ENCODE peak calls at places on chromosomes 4 and X, in four cellular contexts. B is GM12878, J is HepG2, Y is K562. L is an unnamed sample.

GRCh38 chrX:129736491-129736890 is 2.3 kb upstream of the XPNPEP2 start:
- DNase-seq in B (no peak), J (peak), Y (no peak), L (no peak)

GRCh38 chr4:110636677-110637407 is 14.0 kb upstream of the PITX2 start:
- DNase-seq in B (no peak), J (no peak), Y (no peak), L (peak)

GRCh38 chrX:39850209-39850608 is 247.5 kb downstream of the BCOR start:
- DNase-seq in B (no peak), J (no peak), Y (no peak), L (no peak)

GRCh38 chrX:80648023-80648422 is 161.7 kb downstream of the BRWD3 start:
- DNase-seq in B (no peak), J (no peak), Y (no peak), L (peak)

GRCh38 chr4:83207497-83208105 is 77.0 kb downstream of the COQ2 start:
- DNase-seq in B (no peak), J (no peak), Y (no peak), L (peak)

GRCh38 chr4:57501715-57502114 is 391.5 kb upstream of the IGFBP7 start:
- DNase-seq in B (no peak), J (no peak), Y (no peak), L (peak)

GRCh38 chr4:168886361-168886760 is 123.7 kb downstream of the CBR4 start:
- DNase-seq in B (no peak), J (no peak), Y (no peak), L (peak)

GRCh38 chr4:70979445-70980008 is 13.9 kb upstream of the DCK start:
- DNase-seq in B (no peak), J (no peak), Y (no peak), L (no peak)

GRCh38 chr4:181108237-181108636 is 1135.0 kb upstream of the TENM3 start:
- DNase-seq in B (no peak), J (no peak), Y (no peak), L (no peak)

GRCh38 chr4:26330186-26330787 is 9.5 kb downstream of the RBPJ start:
- DNase-seq in B (no peak), J (peak), Y (peak), L (peak)

GRCh38 chrX:68945603-68946228 is 116.9 kb downstream of the EFNB1 start:
- DNase-seq in B (no peak), J (no peak), Y (peak), L (no peak)

GRCh38 chrX:9897761-9898161 is 69.4 kb upstream of the CLDN34 start:
- DNase-seq in B (no peak), J (no peak), Y (no peak), L (no peak)

GRCh38 chrX:31227250-31227649 is 155.4 kb upstream of the FTHL17 start:
- DNase-seq in B (no peak), J (peak), Y (no peak), L (no peak)

GRCh38 chr4:98374643-98375042 is 113.5 kb downstream of the RAP1GDS1 start:
- DNase-seq in B (no peak), J (no peak), Y (no peak), L (no peak)

GRCh38 chr4:173509031-173510001 is 20.7 kb downstream of the HAND2 start:
- DNase-seq in B (no peak), J (no peak), Y (no peak), L (no peak)

GRCh38 chr4:33709247-33709646 is 2535.1 kb downstream of the ARAP2 start:
- DNase-seq in B (no peak), J (no peak), Y (no peak), L (no peak)

GRCh38 chr4:16205298-16206164 is 20.7 kb downstream of the TAPT1 start:
- DNase-seq in B (no peak), J (peak), Y (peak), L (peak)

GRCh38 chr4:61200991-61201526 is 933 bp downstream of the ADGRL3 start:
- DNase-seq in B (no peak), J (no peak), Y (no peak), L (no peak)
- TF ChIP-seq BHLHE40 in B (no peak), J (no peak), Y (no peak), L (no peak)

GRCh38 chr4:54066718-54067129 is 2.3 kb upstream of the CHIC2 start:
- DNase-seq in B (no peak), J (no peak), Y (peak), L (no peak)

GRCh38 chr4:54065282-54066087 is 1.1 kb upstream of the CHIC2 start:
- DNase-seq in B (no peak), J (no peak), Y (no peak), L (no peak)

GRCh38 chr4:54064317-54065275 is at the start of gene CHIC2:
- DNase-seq in B (peak), J (peak), Y (peak), L (peak)

GRCh38 chr4:54066088-54066415 is 1.6 kb upstream of the CHIC2 start:
- DNase-seq in B (no peak), J (no peak), Y (no peak), L (no peak)

DNA sequence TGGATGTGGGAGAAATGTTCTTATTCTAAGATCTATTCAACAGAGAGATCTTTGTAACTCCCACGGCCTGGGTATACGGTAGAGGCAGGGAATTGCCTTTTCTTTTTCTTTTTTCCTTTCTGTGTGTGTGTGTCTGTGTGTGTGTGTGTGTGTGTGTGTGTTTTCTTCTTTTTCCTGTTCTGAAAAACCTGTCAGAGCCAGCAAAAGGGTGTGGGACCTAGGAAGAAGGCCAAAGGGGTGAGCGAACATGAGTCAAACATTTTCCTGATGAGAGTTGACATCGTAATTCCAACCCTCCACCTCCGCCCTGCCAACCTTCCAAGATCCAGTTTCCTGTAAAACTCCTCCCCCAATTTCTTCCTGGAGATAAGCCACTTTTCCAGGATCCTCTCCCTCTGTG is 2.8 kb upstream of the CHIC2 start:
- DNase-seq in B (no peak), J (no peak), Y (no peak), L (peak)
- TF ChIP-seq SMC3 in B (no peak), J (no peak), Y (no peak), L (no peak)

DNA sequence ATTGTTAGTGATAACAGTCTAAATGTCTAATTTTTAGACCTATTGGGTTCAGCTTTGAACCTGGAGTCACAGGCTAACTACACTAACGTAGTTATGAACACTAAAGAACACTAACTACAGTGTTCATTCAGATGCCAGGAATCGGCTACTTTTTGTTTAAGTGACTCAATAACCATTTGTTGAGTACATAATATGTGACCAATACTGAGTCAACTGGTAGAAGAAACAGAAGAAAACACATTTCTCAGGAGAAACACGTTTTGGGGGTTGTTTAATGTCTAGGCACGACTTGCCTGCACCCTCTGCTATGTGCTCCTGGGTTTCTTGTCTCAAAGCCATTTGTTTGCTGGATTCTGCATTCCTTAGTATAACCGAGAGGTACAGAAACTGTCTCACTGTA is 18.6 kb upstream of the CLNK start:
- DNase-seq in B (no peak), J (no peak), Y (no peak), L (no peak)
- TF ChIP-seq HDAC2 in B (no peak), J (no peak), Y (no peak), L (no peak)

GRCh38 chr4:187632260-187633010 is 363.1 kb upstream of the ZFP42 start:
- DNase-seq in B (no peak), J (no peak), Y (no peak), L (no peak)
- TF ChIP-seq BHLHE40 in B (no peak), J (no peak), Y (no peak), L (no peak)

DNA sequence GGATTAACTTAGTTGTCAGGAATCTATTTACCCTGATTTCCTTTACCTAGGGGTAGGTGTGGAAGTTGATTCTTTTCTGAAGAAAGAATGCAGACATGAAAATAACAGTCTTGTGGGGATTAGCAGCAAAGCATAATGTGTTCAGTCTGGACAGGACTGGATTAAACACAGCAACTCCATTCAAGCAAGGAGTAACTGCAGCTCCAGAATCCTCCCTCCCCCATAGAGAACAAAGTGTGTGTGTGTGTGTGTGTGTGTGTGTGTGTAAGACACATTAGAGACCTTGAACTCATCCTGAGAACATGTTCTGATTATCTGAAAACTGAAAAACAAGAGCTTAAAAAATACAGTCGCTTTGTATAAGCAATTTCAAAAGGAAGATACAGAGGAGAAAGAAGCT is 9.3 kb downstream of the C4orf54 start:
- DNase-seq in B (no peak), J (no peak), Y (no peak), L (no peak)
- TF ChIP-seq SMC3 in B (no peak), J (no peak), Y (no peak), L (no peak)

DNA sequence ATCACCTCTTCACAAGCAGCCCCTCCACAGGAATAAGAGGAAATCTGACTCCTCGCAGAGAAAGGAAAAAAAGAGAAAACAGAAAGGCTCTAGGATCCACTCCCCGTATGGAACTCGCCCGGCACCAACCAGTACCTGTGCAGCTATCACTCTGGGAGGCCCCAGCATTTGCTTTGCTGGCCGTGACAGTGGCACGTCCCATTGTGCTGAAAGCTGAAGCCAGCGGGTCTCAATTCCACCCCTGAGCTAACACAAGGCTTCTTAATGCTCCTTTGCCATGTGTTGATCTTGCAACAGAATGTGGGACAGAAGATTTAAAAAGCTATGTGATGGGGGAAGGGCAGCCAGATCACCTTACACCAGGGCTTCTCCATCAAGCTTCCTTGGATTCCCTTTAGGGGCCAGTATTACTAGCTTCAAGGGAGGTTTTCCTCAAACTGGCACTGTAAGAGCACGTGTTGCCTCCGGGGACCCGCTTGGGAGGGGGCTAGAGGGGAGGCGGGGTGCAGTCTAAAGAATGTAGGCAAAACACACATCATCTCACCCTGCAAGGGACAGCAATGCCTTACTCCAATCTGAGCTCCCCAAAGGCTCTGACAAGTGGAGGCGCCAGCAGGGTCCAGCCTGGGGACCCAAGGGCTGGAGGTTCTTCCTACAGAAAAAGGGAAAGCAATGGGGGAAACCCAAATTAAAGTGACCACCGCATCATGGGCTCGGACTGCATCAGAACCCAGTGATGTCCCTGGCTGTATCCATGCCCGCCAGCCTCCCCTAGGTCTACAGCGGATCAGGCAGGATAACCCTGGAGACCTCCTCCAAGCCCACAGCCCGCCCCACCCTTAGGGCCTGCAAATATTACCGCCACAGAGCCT is 1.2 kb downstream of the USP46 start:
- DNase-seq in B (no peak), J (no peak), Y (no peak), L (no peak)
- TF ChIP-seq HDAC2 in B (no peak), J (no peak), Y (no peak), L (no peak)

DNA sequence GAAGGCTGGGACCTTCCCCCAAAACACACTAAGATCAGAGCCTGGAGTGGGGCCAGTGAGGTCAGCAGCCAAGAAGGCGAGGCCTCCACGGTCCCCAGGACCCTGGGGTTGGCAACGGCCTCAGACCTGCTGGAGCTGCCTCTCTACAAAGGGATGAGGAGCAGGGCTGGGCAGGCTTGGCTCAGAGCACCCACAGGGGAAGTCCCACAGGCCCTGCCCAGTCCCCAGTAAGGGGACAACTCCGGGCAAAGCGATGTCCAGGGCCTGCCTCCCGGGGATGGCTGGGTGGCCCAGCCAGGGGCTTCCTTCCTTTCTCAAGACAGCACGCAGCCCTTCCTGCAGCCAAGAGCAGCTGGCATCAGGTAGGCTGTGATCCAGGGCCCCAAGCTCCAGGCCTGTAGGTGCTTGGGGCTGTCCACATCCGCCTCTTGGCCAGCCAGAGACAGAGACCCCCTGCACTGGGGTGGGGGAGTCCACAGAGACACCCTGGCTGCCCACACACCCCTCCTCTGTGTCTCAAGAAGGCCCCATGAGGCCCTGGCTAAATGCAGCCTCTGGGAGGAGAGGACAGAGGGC is 5.7 kb downstream of the MXD4 start:
- DNase-seq in B (no peak), J (no peak), Y (no peak), L (no peak)
- TF ChIP-seq BHLHE40 in B (no peak), J (no peak), Y (no peak), L (no peak)